ENCODE peak calls at places on chromosomes 13 and 19, in six cellular contexts. One of them, this sample, is unnamed.

GRCh38 chr19:3224346-3225325 is at the start of gene CELF5:
- DNase-seq in aorta: no peak
- DNase-seq in fibroblast of pulmonary artery: peak
- DNase-seq in Right ventricle myocardium superior: peak
- DNase-seq in EL: peak
- DNase-seq in ascending aorta: no peak
- DNase-seq in this sample: peak

GRCh38 chr13:71018544-71018943 is 848.5 kb downstream of the DACH1 start:
- DNase-seq in aorta: no peak
- DNase-seq in fibroblast of pulmonary artery: no peak
- DNase-seq in Right ventricle myocardium superior: no peak
- DNase-seq in EL: no peak
- DNase-seq in ascending aorta: no peak
- DNase-seq in this sample: no peak

GRCh38 chr19:48006762-48007161 is 12.3 kb downstream of the ELSPBP1 start:
- DNase-seq in aorta: no peak
- DNase-seq in fibroblast of pulmonary artery: no peak
- DNase-seq in Right ventricle myocardium superior: no peak
- DNase-seq in EL: no peak
- DNase-seq in ascending aorta: no peak
- DNase-seq in this sample: no peak

GRCh38 chr19:22609630-22610029 is 24.5 kb upstream of the ZNF492 start:
- DNase-seq in aorta: no peak
- DNase-seq in fibroblast of pulmonary artery: no peak
- DNase-seq in Right ventricle myocardium superior: no peak
- DNase-seq in EL: no peak
- DNase-seq in ascending aorta: peak
- DNase-seq in this sample: no peak

GRCh38 chr13:47484564-47484963 is 516.5 kb downstream of the SUCLA2 start:
- DNase-seq in aorta: no peak
- DNase-seq in fibroblast of pulmonary artery: peak
- DNase-seq in Right ventricle myocardium superior: no peak
- DNase-seq in EL: peak
- DNase-seq in ascending aorta: no peak
- DNase-seq in this sample: no peak

GRCh38 chr19:40610396-40611064 is 9.4 kb downstream of the LTBP4 start:
- DNase-seq in aorta: peak
- DNase-seq in fibroblast of pulmonary artery: no peak
- DNase-seq in Right ventricle myocardium superior: peak
- DNase-seq in EL: no peak
- DNase-seq in ascending aorta: peak
- DNase-seq in this sample: peak

GRCh38 chr19:1058112-1058511 is 8.9 kb upstream of the ARHGAP45 start:
- DNase-seq in aorta: no peak
- DNase-seq in fibroblast of pulmonary artery: no peak
- DNase-seq in Right ventricle myocardium superior: no peak
- DNase-seq in EL: no peak
- DNase-seq in ascending aorta: no peak
- DNase-seq in this sample: no peak

GRCh38 chr19:13850910-13851753 is 25.8 kb upstream of the NANOS3 start:
- DNase-seq in aorta: peak
- DNase-seq in fibroblast of pulmonary artery: peak
- DNase-seq in Right ventricle myocardium superior: peak
- DNase-seq in EL: peak
- DNase-seq in ascending aorta: peak
- DNase-seq in this sample: peak

GRCh38 chr19:9406798-9407352 is 28.5 kb downstream of the ZNF266 start:
- DNase-seq in aorta: peak
- DNase-seq in fibroblast of pulmonary artery: peak
- DNase-seq in Right ventricle myocardium superior: peak
- DNase-seq in EL: peak
- DNase-seq in ascending aorta: peak
- DNase-seq in this sample: no peak

GRCh38 chr13:47908200-47908902 is 92.7 kb downstream of the SUCLA2 start:
- DNase-seq in aorta: no peak
- DNase-seq in fibroblast of pulmonary artery: peak
- DNase-seq in Right ventricle myocardium superior: no peak
- DNase-seq in EL: peak
- DNase-seq in ascending aorta: no peak
- DNase-seq in this sample: no peak

GRCh38 chr19:1250374-1251232 is 2.2 kb downstream of the MIDN start:
- DNase-seq in aorta: peak
- DNase-seq in fibroblast of pulmonary artery: peak
- DNase-seq in Right ventricle myocardium superior: peak
- DNase-seq in EL: peak
- DNase-seq in ascending aorta: no peak
- DNase-seq in this sample: peak

GRCh38 chr19:47495478-47496372 is 11.7 kb upstream of the KPTN start:
- DNase-seq in aorta: no peak
- DNase-seq in fibroblast of pulmonary artery: no peak
- DNase-seq in Right ventricle myocardium superior: no peak
- DNase-seq in EL: no peak
- DNase-seq in ascending aorta: no peak
- DNase-seq in this sample: no peak

GRCh38 chr13:32284927-32285632 is 30.1 kb downstream of the ZAR1L start:
- DNase-seq in aorta: no peak
- DNase-seq in fibroblast of pulmonary artery: peak
- DNase-seq in Right ventricle myocardium superior: no peak
- DNase-seq in EL: peak
- DNase-seq in ascending aorta: peak
- DNase-seq in this sample: no peak

GRCh38 chr19:778910-779653 is 18.2 kb upstream of the PTBP1 start:
- DNase-seq in aorta: peak
- DNase-seq in fibroblast of pulmonary artery: peak
- DNase-seq in Right ventricle myocardium superior: peak
- DNase-seq in EL: peak
- DNase-seq in ascending aorta: peak
- DNase-seq in this sample: no peak

GRCh38 chr13:36297600-36298338 is at the start of gene CCDC169:
- DNase-seq in aorta: peak
- DNase-seq in fibroblast of pulmonary artery: peak
- DNase-seq in Right ventricle myocardium superior: peak
- DNase-seq in EL: peak
- DNase-seq in ascending aorta: peak
- DNase-seq in this sample: peak

GRCh38 chr19:44783545-44783944 is 5.9 kb downstream of the CBLC start:
- DNase-seq in aorta: no peak
- DNase-seq in fibroblast of pulmonary artery: no peak
- DNase-seq in Right ventricle myocardium superior: no peak
- DNase-seq in EL: no peak
- DNase-seq in ascending aorta: no peak
- DNase-seq in this sample: no peak

GRCh38 chr13:102584423-102584822 is 12.4 kb upstream of the TPP2 start:
- DNase-seq in aorta: no peak
- DNase-seq in fibroblast of pulmonary artery: no peak
- DNase-seq in Right ventricle myocardium superior: no peak
- DNase-seq in EL: no peak
- DNase-seq in ascending aorta: no peak
- DNase-seq in this sample: no peak

GRCh38 chr19:13833330-13834265 is 38.4 kb downstream of the ZSWIM4 start:
- DNase-seq in aorta: peak
- DNase-seq in fibroblast of pulmonary artery: peak
- DNase-seq in Right ventricle myocardium superior: peak
- DNase-seq in EL: peak
- DNase-seq in ascending aorta: peak
- DNase-seq in this sample: peak

GRCh38 chr13:113843063-113843654 is 20.7 kb downstream of the GAS6 start:
- DNase-seq in aorta: peak
- DNase-seq in fibroblast of pulmonary artery: no peak
- DNase-seq in Right ventricle myocardium superior: no peak
- DNase-seq in EL: no peak
- DNase-seq in ascending aorta: no peak
- DNase-seq in this sample: no peak

This sample was measured in effector memory CD8-positive, alpha-beta T cell.